ENCODE peak calls at places on chromosome 15, in four cellular contexts. E is HepG2, A is K562, O is GM12878. Q is an unnamed sample.

GRCh38 chr15:80856809-80857377 is 77.7 kb downstream of the CEMIP start:
- DNase-seq in E (peak), A (no peak), O (no peak), Q (peak)

GRCh38 chr15:100937171-100937570 is 18.0 kb downstream of the LRRK1 start:
- DNase-seq in E (no peak), A (no peak), O (no peak), Q (no peak)

GRCh38 chr15:45402955-45403892 is 24.9 kb upstream of the GATM start:
- DNase-seq in E (no peak), A (peak), O (no peak), Q (peak)

GRCh38 chr15:72591361-72591760 is 63.1 kb upstream of the GOLGA6B start:
- DNase-seq in E (no peak), A (no peak), O (no peak), Q (no peak)

GRCh38 chr15:38883987-38884386 is 319.4 kb upstream of the RASGRP1 start:
- DNase-seq in E (no peak), A (no peak), O (no peak), Q (no peak)

GRCh38 chr15:89971592-89971997 is 29.5 kb upstream of the ZNF710 start:
- DNase-seq in E (peak), A (peak), O (peak), Q (peak)

GRCh38 chr15:79680721-79681120 is 216.1 kb downstream of the MTHFS start:
- DNase-seq in E (no peak), A (no peak), O (peak), Q (no peak)

GRCh38 chr15:49044761-49045571 is 1.3 kb downstream of the SECISBP2L start:
- DNase-seq in E (no peak), A (no peak), O (no peak), Q (no peak)

GRCh38 chr15:92714071-92714456 is 58.5 kb upstream of the FAM174B start:
- DNase-seq in E (no peak), A (no peak), O (no peak), Q (peak)

GRCh38 chr15:88049509-88049908 is 207.0 kb downstream of the NTRK3 start:
- DNase-seq in E (no peak), A (no peak), O (no peak), Q (no peak)

GRCh38 chr15:101799665-101800064 is 3.6 kb upstream of the OR4F6 start:
- DNase-seq in E (no peak), A (no peak), O (no peak), Q (no peak)

DNA sequence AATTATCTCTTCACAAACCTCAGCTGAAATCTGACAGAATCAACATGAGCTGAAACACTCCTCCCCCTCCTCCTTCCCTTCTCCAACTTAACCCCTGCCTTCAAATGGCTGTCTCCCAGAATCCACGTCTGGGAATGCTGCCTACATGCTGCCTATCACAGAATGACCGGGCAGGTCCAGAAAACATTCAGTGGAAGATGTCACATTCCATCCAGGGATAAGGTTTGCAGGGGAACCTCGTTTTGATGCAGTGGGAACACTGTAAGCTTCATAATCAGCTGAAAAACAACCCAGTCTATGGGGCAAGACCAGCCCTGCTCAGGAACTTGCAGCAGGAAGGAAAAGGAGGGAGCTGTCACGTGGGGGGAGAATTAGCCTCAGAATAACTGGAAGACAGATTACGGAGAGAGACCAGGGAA is 44.0 kb upstream of the SEMA6D start:
- DNase-seq in E (no peak), A (no peak), O (no peak), Q (no peak)
- TF ChIP-seq NR2C2 in E (no peak), A (no peak), O (no peak), Q (no peak)

GRCh38 chr15:56783857-56784661 is 50.8 kb upstream of the ZNF280D start:
- DNase-seq in E (no peak), A (no peak), O (no peak), Q (no peak)
- TF ChIP-seq USF2 in E (no peak), A (no peak), O (no peak), Q (no peak)

GRCh38 chr15:99238849-99239248 is 10.5 kb downstream of the TTC23 start:
- DNase-seq in E (no peak), A (no peak), O (no peak), Q (no peak)

GRCh38 chr15:99244306-99244705 is 5.1 kb downstream of the TTC23 start:
- DNase-seq in E (no peak), A (no peak), O (no peak), Q (no peak)

GRCh38 chr15:99241752-99242151 is 7.6 kb downstream of the TTC23 start:
- DNase-seq in E (no peak), A (no peak), O (no peak), Q (no peak)

GRCh38 chr15:99239545-99240198 is 9.7 kb downstream of the TTC23 start:
- DNase-seq in E (no peak), A (no peak), O (peak), Q (no peak)
- TF ChIP-seq CBFB in E (no peak), A (no peak), O (no peak), Q (no peak)

GRCh38 chr15:78070049-78070698 is 7.3 kb downstream of the TBC1D2B start:
- DNase-seq in E (no peak), A (peak), O (no peak), Q (peak)
- TF ChIP-seq NR2C2 in E (no peak), A (no peak), O (no peak), Q (no peak)

DNA sequence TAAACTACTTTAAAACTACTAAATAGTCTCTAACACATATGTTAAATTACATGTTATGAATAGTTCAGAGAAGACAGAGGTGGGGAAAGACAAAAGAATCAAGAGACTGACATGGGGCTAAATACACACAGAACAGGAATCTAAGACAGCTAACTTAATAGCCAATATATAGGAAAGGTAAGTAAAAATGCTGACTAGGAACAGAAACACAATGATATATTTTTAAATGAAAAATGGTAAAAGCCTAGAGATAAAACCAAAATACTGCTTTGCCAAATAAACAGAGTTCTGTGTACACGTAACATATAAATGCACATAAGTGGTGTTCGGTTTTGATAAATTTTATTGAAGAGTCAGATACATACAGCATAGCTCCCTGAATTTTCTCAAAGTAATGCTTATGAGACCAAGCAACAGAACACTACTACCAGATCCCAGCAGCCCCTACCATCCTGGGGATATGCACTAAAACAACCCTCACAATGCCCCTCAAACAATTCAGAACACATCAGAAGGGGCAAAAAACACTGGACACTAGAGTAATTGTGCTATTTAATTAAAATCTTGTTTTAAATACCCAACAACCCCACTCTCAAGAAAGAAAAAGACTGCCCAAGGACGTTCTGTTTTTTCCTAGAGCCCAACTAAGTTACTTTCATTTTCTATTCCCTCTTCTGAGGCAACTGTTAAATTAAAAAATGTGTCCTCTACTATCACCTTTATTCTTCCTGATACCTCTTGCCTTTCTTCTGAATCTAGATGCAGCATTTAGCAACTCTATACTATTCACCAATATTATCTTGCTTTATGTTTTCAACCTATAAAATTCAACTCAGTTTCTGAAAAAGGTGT is 121.1 kb downstream of the ADAM10 start:
- DNase-seq in E (no peak), A (no peak), O (peak), Q (no peak)
- TF ChIP-seq USF2 in E (no peak), A (no peak), O (no peak), Q (no peak)

DNA sequence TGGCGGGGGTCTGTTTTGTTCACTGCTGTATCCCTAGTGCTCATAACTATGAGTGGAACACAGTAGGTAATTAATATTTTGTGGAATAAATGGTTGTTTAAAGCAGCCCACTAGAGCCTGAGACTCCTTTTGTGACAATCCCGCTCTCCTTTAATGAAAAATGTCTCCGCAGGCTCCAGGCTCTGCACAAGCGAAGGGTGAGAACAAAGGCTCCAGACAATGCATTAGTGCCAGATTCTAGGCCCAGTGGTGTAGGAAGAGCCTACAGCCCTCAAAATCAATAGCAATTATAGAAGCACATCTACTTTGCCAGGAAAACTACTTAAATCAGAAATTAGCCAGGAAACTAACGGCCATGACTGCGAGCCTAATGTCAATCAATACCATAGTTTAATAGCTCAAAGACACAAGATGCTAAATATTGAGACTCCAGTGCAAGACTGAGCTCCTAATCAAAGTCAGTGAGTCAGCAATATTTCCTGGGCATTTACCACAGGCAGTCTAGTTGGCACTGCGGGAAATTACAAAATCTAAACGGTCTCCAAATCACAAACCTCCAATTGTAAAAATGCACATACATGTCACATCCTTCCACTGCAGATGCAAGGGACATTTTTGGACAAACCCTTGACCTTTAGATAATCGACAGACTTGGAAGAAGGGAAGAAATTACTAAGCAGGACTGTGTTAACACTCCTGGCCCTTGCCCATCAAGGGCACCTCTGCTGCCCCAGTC is 2.3 kb downstream of the ANXA2 start:
- DNase-seq in E (no peak), A (no peak), O (no peak), Q (no peak)
- TF ChIP-seq CBFB in E (no peak), A (no peak), O (no peak), Q (no peak)

DNA sequence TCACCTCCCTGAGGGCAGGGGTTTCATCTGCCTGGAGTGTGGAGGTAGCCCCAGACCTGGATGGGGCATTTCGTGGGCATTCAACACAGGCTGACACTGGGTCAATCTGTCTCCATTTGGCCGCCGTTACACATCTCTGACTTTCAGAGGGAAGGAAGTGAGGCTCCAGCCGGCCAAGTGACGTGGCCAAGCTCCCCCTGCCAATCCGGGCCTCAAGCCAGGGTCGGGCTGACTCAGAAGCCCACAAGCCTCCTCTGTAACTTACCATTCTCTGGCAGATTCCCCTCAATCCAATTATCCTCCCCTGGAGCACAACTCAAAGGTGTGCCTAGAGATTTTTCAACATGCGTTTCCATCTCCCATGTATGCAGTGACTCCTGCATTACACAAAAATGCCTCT is 227.6 kb downstream of the KLF13 start:
- DNase-seq in E (no peak), A (no peak), O (no peak), Q (no peak)
- TF ChIP-seq NR2C2 in E (no peak), A (no peak), O (no peak), Q (no peak)

GRCh38 chr15:27690290-27690689 is 408.8 kb downstream of the OCA2 start:
- DNase-seq in E (no peak), A (no peak), O (no peak), Q (no peak)

GRCh38 chr15:27692438-27692837 is 406.7 kb downstream of the OCA2 start:
- DNase-seq in E (no peak), A (no peak), O (no peak), Q (no peak)

GRCh38 chr15:27696530-27696929 is 402.6 kb downstream of the OCA2 start:
- DNase-seq in E (no peak), A (no peak), O (no peak), Q (no peak)

DNA sequence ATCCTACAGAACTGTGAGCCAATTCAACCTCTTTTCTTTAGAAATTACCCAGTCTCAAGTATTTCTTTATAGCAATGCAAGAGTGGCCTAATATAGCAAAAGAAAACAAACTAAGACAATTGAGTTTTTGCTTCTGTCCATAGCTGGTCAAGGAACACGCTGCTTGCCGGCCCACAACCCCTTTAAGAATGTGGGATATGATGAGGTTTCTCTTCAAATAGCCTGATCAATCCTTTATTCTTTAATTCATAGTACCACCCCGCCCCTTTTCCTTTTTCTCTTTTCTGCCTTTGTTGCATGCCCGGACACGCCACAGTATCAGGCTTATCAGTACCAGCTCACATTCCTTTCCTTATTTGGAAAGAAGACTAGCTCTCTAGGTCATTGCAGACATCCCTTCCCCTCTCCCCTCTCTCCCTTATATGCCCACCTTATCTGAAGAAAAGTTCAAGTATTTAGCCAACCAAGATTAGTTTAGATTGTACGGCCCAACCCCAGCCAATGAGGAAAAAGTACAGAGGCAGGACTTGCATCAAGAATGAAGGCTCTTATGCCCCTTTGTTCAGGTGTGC is 404.5 kb downstream of the OCA2 start:
- DNase-seq in E (peak), A (no peak), O (no peak), Q (no peak)
- TF ChIP-seq USF2 in E (no peak), A (no peak), O (no peak), Q (no peak)

GRCh38 chr15:61841461-61841860 is 218.8 kb downstream of the VPS13C start:
- DNase-seq in E (no peak), A (no peak), O (no peak), Q (no peak)
- TF ChIP-seq CBFB in E (no peak), A (no peak), O (no peak), Q (no peak)

DNA sequence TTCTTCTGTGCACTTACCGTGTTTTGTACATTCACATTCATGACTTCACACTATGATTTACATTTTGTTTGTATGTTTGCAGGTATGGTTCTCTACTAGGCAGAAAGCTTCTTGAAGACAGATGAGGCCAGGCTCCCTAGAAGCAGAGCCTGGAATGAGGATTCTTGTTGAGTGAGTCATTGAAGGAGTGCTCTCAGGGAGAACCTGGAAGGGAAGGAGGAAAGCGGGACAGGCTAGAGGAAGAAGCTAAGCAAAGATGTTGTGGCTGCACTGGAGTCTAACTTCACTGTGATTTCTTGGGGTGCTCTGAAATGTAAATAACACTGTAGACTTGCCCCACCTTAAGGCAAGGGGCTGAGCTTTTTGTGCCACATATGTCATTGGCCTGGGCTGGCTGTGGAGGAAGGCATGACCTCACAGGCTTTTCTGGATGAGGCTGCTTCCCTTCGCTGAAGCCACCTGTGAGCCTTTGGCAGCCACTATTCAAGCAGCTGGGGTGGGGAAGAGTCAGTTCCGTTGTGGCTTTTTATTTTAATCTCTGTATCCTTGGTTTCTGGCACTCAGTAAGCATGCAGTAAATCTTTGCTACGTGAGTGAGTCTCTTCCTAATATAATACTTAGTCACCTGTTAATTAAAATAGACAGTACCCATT is 307.3 kb downstream of the SV2B start:
- DNase-seq in E (no peak), A (no peak), O (no peak), Q (no peak)
- TF ChIP-seq NR2C2 in E (no peak), A (no peak), O (no peak), Q (no peak)